ENCODE peak calls at places on chromosomes 3 and 15, in six cellular contexts. K is spleen, I is transverse colon, D is stomach, W is H1, M is vagina. N is an unnamed sample. For H3K4me1, the result is how much of the 10 kb centered on the place peaks cover.

GRCh38 chr15:78306176-78306774 is 6.9 kb upstream of the SKIC8 start:
- DNase-seq in K (no peak), I (no peak), D (no peak), W (no peak), M (no peak), N (no peak)

GRCh38 chr3:124530916-124531315 is 199.3 kb upstream of the UMPS start:
- DNase-seq in K (no peak), I (no peak), D (no peak), W (no peak), M (no peak), N (no peak)

GRCh38 chr3:195117978-195118581 is 152.9 kb downstream of the XXYLT1 start:
- DNase-seq in K (no peak), I (peak), D (peak), W (no peak), M (no peak), N (no peak)

GRCh38 chr15:77654975-77655374 is 22.3 kb upstream of the LINGO1 start:
- DNase-seq in K (no peak), I (peak), D (no peak), W (no peak), M (no peak), N (no peak)

GRCh38 chr3:134326126-134326525 is 48.1 kb downstream of the AMOTL2 start:
- DNase-seq in K (no peak), I (no peak), D (no peak), W (no peak), M (no peak), N (peak)

GRCh38 chr3:160801386-160802118 is 45.5 kb downstream of the PPM1L start:
- DNase-seq in K (no peak), I (peak), D (peak), W (no peak), M (no peak), N (no peak)

GRCh38 chr3:10557783-10558373 is 52.5 kb upstream of the ATP2B2 start:
- DNase-seq in K (no peak), I (no peak), D (no peak), W (no peak), M (no peak), N (no peak)

GRCh38 chr15:78685157-78685830 is 44.3 kb upstream of the CHRNB4 start:
- DNase-seq in K (peak), I (no peak), D (peak), W (no peak), M (peak), N (no peak)

GRCh38 chr3:187636528-187636927 is 33.7 kb downstream of the SST start:
- DNase-seq in K (no peak), I (no peak), D (no peak), W (no peak), M (no peak), N (no peak)

GRCh38 chr3:126834596-126835471 is 130.8 kb downstream of the CHCHD6 start:
- DNase-seq in K (no peak), I (no peak), D (no peak), W (no peak), M (peak), N (no peak)

GRCh38 chr3:144221771-144222170 is 250.1 kb downstream of the DIPK2A start:
- DNase-seq in K (no peak), I (no peak), D (no peak), W (no peak), M (no peak), N (no peak)

GRCh38 chr3:39096775-39097174 is 10.7 kb downstream of the GORASP1 start:
- DNase-seq in K (no peak), I (no peak), D (no peak), W (no peak), M (no peak), N (no peak)

GRCh38 chr3:10471337-10471721 is 34.1 kb downstream of the ATP2B2 start:
- DNase-seq in K (no peak), I (no peak), D (no peak), W (no peak), M (no peak), N (no peak)

GRCh38 chr15:88255496-88256171 is 905 bp downstream of the NTRK3 start:
- DNase-seq in K (no peak), I (no peak), D (no peak), W (no peak), M (no peak), N (peak)

GRCh38 chr3:13379191-13379830 is 40.8 kb downstream of the NUP210 start:
- DNase-seq in K (no peak), I (no peak), D (no peak), W (no peak), M (no peak), N (no peak)

GRCh38 chr15:64461577-64462162 is 1.3 kb downstream of the ZNF609 start:
- DNase-seq in K (no peak), I (no peak), D (peak), W (no peak), M (no peak), N (no peak)

GRCh38 chr15:70566989-70567388 is 196.4 kb downstream of the UACA start:
- DNase-seq in K (no peak), I (no peak), D (no peak), W (no peak), M (no peak), N (peak)

GRCh38 chr3:331881-332280 is 135.3 kb downstream of the CHL1 start:
- DNase-seq in K (no peak), I (no peak), D (no peak), W (no peak), M (no peak), N (no peak)

GRCh38 chr3:84692261-84692660 is 266.5 kb upstream of the CADM2 start:
- DNase-seq in K (peak), I (no peak), D (no peak), W (no peak), M (no peak), N (no peak)

GRCh38 chr3:139325551-139325950 is 18.3 kb upstream of the MRPS22 start:
- DNase-seq in K (no peak), I (no peak), D (no peak), W (no peak), M (no peak), N (no peak)

GRCh38 chr15:38885477-38885952 is 320.9 kb upstream of the RASGRP1 start:
- DNase-seq in K (no peak), I (no peak), D (no peak), W (no peak), M (no peak), N (no peak)

GRCh38 chr15:46892621-46893160 is 824.6 kb upstream of the SEMA6D start:
- DNase-seq in K (no peak), I (no peak), D (no peak), W (no peak), M (no peak), N (no peak)

GRCh38 chr3:34212671-34213070 is 414.2 kb downstream of the PDCD6IP start:
- DNase-seq in K (no peak), I (no peak), D (peak), W (no peak), M (no peak), N (peak)

GRCh38 chr15:46576611-46577010 is 941.8 kb downstream of the SQOR start:
- DNase-seq in K (no peak), I (peak), D (no peak), W (no peak), M (no peak), N (no peak)

GRCh38 chr15:62498711-62499110 is 333.6 kb upstream of the C2CD4B start:
- DNase-seq in K (no peak), I (no peak), D (no peak), W (no peak), M (no peak), N (no peak)

GRCh38 chr3:176951144-176951543 is 246.1 kb downstream of the TBL1XR1 start:
- DNase-seq in K (no peak), I (no peak), D (no peak), W (no peak), M (no peak), N (no peak)

GRCh38 chr3:133161666-133162065 is 123.5 kb downstream of the TMEM108 start:
- DNase-seq in K (no peak), I (no peak), D (no peak), W (no peak), M (no peak), N (no peak)

GRCh38 chr3:126342211-126342610 is 15.0 kb downstream of the KLF15 start:
- DNase-seq in K (peak), I (peak), D (no peak), W (no peak), M (no peak), N (peak)

GRCh38 chr15:55784284-55784683 is 41.3 kb upstream of the PRTG start:
- DNase-seq in K (no peak), I (no peak), D (no peak), W (no peak), M (no peak), N (no peak)

GRCh38 chr3:27721717-27722564 is at the start of gene EOMES:
- DNase-seq in K (peak), I (peak), D (peak), W (no peak), M (no peak), N (no peak)

GRCh38 chr15:81888748-81889479 is 156.9 kb downstream of the MEX3B start:
- DNase-seq in K (no peak), I (no peak), D (no peak), W (no peak), M (no peak), N (no peak)

GRCh38 chr3:115108614-115109013 is 38.5 kb downstream of the ZBTB20 start:
- DNase-seq in K (no peak), I (no peak), D (no peak), W (no peak), M (no peak), N (no peak)

GRCh38 chr3:156626104-156626503 is 48.3 kb upstream of the TIPARP start:
- DNase-seq in K (no peak), I (peak), D (no peak), W (no peak), M (no peak), N (no peak)
- H3K4me1 ChIP-seq in K (under half), I (under half), D (under half), W (under half), M (under half), N (under half)

DNA sequence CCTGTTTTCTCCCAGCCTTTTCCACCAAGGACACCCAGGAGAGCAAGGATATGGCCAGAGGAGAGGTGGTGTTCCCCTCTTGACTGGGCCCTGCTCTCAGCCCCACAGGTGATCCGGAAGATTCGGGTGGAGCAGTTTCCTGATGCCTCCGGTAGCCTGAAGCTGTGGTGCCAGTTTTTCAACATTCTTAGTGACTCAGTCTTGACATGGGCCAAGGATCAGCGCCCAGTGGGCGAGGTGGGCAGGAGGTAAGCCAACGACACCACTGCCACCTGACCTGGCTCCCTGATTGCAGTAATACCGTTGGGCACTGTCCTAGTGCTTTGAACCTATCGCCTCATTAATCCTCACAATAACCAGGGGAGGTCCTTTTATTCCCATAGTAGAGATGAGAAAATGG is 25.3 kb upstream of the SLC28A1 start:
- DNase-seq in K (no peak), I (peak), D (peak), W (no peak), M (no peak), N (peak)
- TF ChIP-seq POLR2AphosphoS5 in K (no peak), I (no peak), D (no peak), W (no peak), M (peak), N (peak)

GRCh38 chr3:129599607-129600006 is 6.9 kb downstream of the PLXND1 start:
- DNase-seq in K (no peak), I (peak), D (no peak), W (peak), M (no peak), N (no peak)
- H3K4me3 ChIP-seq in K (peak), I (no peak), D (no peak), W (no peak), M (no peak), N (no peak)

GRCh38 chr3:128073807-128074206 is 21.6 kb downstream of the SEC61A1 start:
- DNase-seq in K (no peak), I (no peak), D (no peak), W (no peak), M (no peak), N (no peak)
- H3K4me1 ChIP-seq in K (half or more), I (under half), D (under half), W (under half), M (under half), N (under half)

GRCh38 chr3:172522871-172523818 is at the start of gene TNFSF10:
- DNase-seq in K (peak), I (peak), D (peak), W (no peak), M (no peak), N (peak)
- TF ChIP-seq POLR2AphosphoS5 in K (peak), I (peak), D (no peak), W (no peak), M (peak), N (peak)

GRCh38 chr3:42501321-42501680 is 1.1 kb upstream of the VIPR1 start:
- DNase-seq in K (no peak), I (peak), D (peak), W (no peak), M (no peak), N (no peak)

GRCh38 chr3:42500909-42501308 is 1.5 kb upstream of the VIPR1 start:
- DNase-seq in K (peak), I (no peak), D (peak), W (no peak), M (no peak), N (peak)

GRCh38 chr3:42503251-42503924 is 945 bp downstream of the VIPR1 start:
- DNase-seq in K (peak), I (peak), D (peak), W (no peak), M (no peak), N (peak)

GRCh38 chr3:42502429-42503250 is at the start of gene VIPR1:
- DNase-seq in K (peak), I (peak), D (peak), W (peak), M (peak), N (peak)

DNA sequence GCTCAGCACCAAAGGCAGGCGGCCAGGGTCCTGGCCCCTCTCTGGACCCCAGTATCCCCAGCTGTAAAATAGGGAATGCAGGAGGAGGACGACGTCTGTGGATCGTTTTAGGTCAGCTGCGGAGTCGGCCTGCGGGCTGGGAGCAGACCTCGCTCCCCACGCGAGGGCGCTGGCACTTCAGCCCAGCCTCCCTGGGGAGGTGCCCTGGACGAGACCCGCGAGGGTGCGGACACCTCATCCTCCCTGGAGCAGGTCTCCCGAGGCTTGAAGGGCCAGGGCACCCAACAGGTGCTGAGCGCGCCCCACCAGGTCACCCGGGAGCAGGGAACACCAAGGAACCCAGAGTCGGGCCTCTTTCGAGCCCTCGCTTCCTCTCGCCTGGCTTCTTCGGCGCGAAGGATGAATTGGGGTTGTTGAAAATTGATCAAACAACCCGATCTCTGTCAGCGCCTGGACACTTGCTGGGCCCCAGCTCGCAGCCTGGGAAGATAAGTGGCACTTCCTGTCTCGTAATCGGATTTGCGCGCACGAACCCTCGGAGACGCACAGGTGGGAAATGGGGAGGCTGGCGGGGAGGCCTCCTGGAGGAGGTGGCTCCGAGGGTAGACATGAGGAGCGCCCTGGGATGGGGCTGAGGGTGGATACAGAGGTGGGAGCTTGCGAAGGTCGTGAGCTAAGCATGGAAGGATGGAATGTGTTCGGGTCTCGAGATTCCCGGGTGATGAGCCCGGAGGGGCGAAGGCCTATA is 588 bp upstream of the VIPR1 start:
- DNase-seq in K (peak), I (peak), D (peak), W (no peak), M (peak), N (peak)
- H3K4me3 ChIP-seq in K (peak), I (peak), D (peak), W (peak), M (peak), N (peak)

DNA sequence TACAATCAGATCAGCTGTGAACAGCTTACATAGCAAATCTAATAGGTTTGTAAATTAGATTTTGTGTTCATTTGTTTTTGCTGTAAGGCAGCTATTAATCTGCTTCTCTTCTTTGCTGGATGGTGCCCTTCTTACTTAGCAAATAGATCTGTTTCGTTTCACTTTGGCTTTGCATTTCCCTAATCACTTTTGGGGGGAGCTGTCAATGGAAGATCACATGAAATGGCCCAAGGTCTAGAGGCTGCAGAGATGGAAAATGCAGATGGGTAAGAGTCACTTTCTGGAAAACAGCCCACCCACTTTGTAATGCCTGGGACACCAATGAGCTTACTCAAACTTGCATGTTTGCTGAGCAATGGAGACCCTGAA is 36.4 kb downstream of the ST8SIA2 start:
- DNase-seq in K (no peak), I (no peak), D (no peak), W (no peak), M (no peak), N (no peak)
- H3K4me1 ChIP-seq in K (under half), I (under half), D (under half), W (under half), M (under half), N (under half)

GRCh38 chr15:25862469-25863066 is 559 bp downstream of the ATP10A start:
- DNase-seq in K (no peak), I (no peak), D (peak), W (no peak), M (no peak), N (peak)

GRCh38 chr15:25862087-25862468 is 1.0 kb downstream of the ATP10A start:
- DNase-seq in K (no peak), I (no peak), D (no peak), W (no peak), M (no peak), N (no peak)

GRCh38 chr15:25864966-25865365 is 1.8 kb upstream of the ATP10A start:
- DNase-seq in K (no peak), I (no peak), D (no peak), W (no peak), M (no peak), N (no peak)

GRCh38 chr15:25863968-25864580 is 947 bp upstream of the ATP10A start:
- DNase-seq in K (no peak), I (no peak), D (no peak), W (no peak), M (no peak), N (no peak)

DNA sequence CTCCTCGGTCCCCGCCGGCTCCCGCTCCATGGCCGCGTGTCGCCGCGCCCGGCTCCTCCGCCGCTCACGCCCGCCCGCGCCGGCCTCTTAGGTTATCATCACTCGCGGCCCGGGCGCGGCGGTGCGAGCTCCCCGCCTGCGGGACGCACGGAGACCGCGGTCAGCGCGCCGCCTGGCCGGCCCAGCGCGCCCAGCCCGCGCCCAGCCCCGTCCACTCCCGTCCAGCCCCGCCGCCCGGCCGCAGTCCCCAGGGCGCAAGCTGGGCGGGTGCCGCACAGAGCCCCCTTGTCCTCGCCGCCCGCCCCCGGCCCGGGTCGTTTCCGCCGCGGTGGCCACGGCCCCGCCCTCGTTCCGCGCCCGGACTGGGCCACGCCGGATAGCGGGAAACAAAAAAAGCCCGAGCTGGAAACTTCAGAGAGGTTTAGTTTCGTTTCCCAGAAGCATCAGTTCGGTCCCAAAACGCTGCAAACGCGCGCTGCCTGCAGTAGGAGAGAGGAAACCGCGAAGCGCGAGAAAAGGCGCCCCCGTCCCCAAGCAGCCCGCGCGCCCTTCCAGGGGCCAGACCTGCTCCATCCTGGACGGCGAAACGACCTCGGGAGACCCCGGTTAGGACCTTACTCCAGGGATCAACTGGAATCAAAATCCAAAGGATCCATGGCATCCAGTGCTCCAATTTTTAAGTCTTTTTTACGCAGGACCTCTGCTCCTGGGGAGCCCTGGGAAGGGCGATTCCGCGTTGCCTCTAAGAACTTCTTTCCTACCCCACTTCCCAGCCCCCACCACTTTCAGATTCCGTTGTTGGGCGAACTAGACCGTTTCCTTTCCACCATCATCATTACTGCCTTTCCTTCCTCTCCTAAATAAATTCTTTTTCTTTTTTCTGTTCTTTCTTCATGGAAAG is at the start of gene ATP10A:
- DNase-seq in K (no peak), I (no peak), D (no peak), W (no peak), M (no peak), N (no peak)
- TF ChIP-seq POLR2AphosphoS5 in K (no peak), I (no peak), D (no peak), W (no peak), M (peak), N (no peak)

DNA sequence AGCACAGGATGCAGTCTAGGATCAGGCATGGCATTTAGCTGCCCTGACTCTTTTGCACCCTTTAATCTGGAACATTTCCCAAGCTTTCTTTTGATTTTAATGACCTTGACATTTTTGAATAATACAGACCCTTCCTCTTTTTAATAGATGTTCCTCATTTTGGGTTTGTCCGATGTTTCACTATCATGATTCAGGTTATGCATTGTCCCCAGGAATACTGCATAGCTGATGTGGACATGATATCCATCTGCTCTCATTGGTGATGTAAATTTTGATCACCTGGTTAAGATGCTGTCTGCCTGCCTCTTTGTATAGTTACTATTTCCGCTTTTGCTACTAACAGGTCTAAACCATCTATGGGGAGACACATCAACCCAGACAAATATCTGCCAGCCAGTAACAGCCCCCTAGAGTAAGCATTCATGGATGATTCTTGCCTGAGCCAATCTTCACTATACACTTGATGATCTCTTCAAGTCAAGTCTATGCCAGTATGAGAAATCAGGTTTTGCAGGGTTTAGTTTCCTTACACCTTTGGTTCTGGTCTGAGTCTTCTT is 50.6 kb upstream of the ULK4 start:
- DNase-seq in K (no peak), I (no peak), D (no peak), W (no peak), M (no peak), N (no peak)
- H3K4me3 ChIP-seq in K (peak), I (no peak), D (peak), W (peak), M (peak), N (peak)